ENCODE peak calls at places on chromosome 15, in six cellular contexts. S is HCT116; P is uterus; T is adrenal gland; L is CD8-positive, alpha-beta T cell; Q is cardiac muscle cell. N is an unnamed sample.

GRCh38 chr15:37682304-37682703 is 252.1 kb upstream of the TMCO5A start:
- DNase-seq in S (peak), P (no peak), T (no peak), L (no peak), Q (no peak), N (peak)

GRCh38 chr15:31265871-31266711 is 60.5 kb upstream of the KLF13 start:
- DNase-seq in S (no peak), P (peak), T (peak), L (peak), Q (no peak), N (peak)

GRCh38 chr15:65423977-65424679 is 1.4 kb upstream of the IGDCC4 start:
- DNase-seq in S (no peak), P (no peak), T (no peak), L (no peak), Q (no peak), N (no peak)

GRCh38 chr15:69090197-69090948 is 70.1 kb upstream of the GLCE start:
- DNase-seq in S (no peak), P (no peak), T (no peak), L (no peak), Q (no peak), N (peak)

GRCh38 chr15:72033711-72034110 is 84.2 kb downstream of the MYO9A start:
- DNase-seq in S (no peak), P (no peak), T (no peak), L (no peak), Q (no peak), N (peak)

GRCh38 chr15:74270854-74271520 is 34.9 kb downstream of the CCDC33 start:
- DNase-seq in S (no peak), P (no peak), T (no peak), L (no peak), Q (no peak), N (no peak)

GRCh38 chr15:32861741-32862140 is 143.9 kb downstream of the GREM1 start:
- DNase-seq in S (no peak), P (no peak), T (peak), L (no peak), Q (no peak), N (peak)

GRCh38 chr15:91281991-91282390 is 181.9 kb downstream of the SV2B start:
- DNase-seq in S (no peak), P (no peak), T (no peak), L (no peak), Q (no peak), N (no peak)

GRCh38 chr15:23877502-23878412 is 190.7 kb upstream of the NDN start:
- DNase-seq in S (no peak), P (peak), T (peak), L (no peak), Q (peak), N (no peak)

GRCh38 chr15:93162560-93162959 is 73.5 kb upstream of the RGMA start:
- DNase-seq in S (no peak), P (no peak), T (no peak), L (no peak), Q (no peak), N (no peak)

GRCh38 chr15:28903555-28903954 is 17.8 kb downstream of the APBA2 start:
- DNase-seq in S (no peak), P (no peak), T (no peak), L (peak), Q (no peak), N (no peak)

GRCh38 chr15:84817461-84818081 is 415 bp downstream of the ALPK3 start:
- DNase-seq in S (no peak), P (no peak), T (no peak), L (no peak), Q (peak), N (no peak)

GRCh38 chr15:84819791-84820190 is 2.6 kb downstream of the ALPK3 start:
- DNase-seq in S (no peak), P (no peak), T (no peak), L (no peak), Q (no peak), N (no peak)

GRCh38 chr15:84821501-84822021 is 4.4 kb downstream of the ALPK3 start:
- DNase-seq in S (no peak), P (peak), T (no peak), L (no peak), Q (no peak), N (peak)

GRCh38 chr15:84818221-84819131 is 1.3 kb downstream of the ALPK3 start:
- DNase-seq in S (no peak), P (no peak), T (peak), L (no peak), Q (peak), N (peak)

GRCh38 chr15:84819291-84819768 is 2.2 kb downstream of the ALPK3 start:
- DNase-seq in S (no peak), P (no peak), T (peak), L (no peak), Q (peak), N (no peak)
- TF ChIP-seq CTCF in S (no peak), P (no peak), T (no peak), L (no peak), Q (peak), N (peak)

GRCh38 chr15:62164500-62165028 is 521 bp downstream of the C2CD4B start:
- DNase-seq in S (no peak), P (no peak), T (no peak), L (no peak), Q (peak), N (no peak)
- H3K4me3 ChIP-seq in S (no peak), P (peak), T (peak), L (no peak), Q (peak), N (peak)

DNA sequence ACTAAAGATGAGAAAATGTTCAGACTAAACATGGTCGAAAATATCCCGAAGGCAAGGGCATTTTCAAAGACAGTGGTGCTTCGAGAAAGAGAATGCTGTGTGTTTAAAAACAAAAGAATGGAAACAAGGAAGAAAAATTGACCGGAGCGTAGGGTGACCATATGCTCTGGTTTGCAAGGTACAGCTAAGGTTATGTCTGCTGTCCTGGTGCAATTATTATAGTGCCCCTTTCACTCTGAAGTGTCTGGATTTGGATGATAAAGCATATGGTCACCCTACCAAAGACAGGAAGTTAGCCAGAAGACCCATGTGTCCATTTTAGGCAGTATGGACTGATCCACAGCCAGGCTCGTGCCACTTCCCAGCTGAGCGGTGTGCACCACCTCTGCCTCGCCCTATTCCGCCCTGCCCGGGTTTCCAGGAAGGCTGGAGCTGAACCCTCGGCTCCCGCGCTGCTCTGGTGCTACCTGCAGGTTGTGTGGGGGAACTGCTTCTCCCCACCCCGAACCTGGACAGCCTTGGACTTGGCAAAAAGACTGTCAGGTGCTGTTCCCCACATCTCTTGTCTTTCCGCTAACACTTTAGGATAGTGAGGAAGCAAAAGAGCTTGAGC is 25.2 kb downstream of the GOLGA6D start:
- DNase-seq in S (peak), P (no peak), T (peak), L (no peak), Q (peak), N (peak)
- TF ChIP-seq CTCF in S (peak), P (no peak), T (peak), L (peak), Q (peak), N (peak)

GRCh38 chr15:58332676-58333400 is 99.0 kb upstream of the LIPC start:
- DNase-seq in S (no peak), P (no peak), T (no peak), L (no peak), Q (no peak), N (peak)

GRCh38 chr15:58330836-58331561 is 100.8 kb upstream of the LIPC start:
- DNase-seq in S (no peak), P (no peak), T (no peak), L (no peak), Q (no peak), N (peak)

GRCh38 chr15:58330468-58330793 is 101.4 kb upstream of the LIPC start:
- DNase-seq in S (no peak), P (no peak), T (no peak), L (no peak), Q (no peak), N (peak)

GRCh38 chr15:58331903-58332675 is 99.7 kb upstream of the LIPC start:
- DNase-seq in S (peak), P (peak), T (peak), L (peak), Q (peak), N (peak)

GRCh38 chr15:58331562-58331902 is 100.3 kb upstream of the LIPC start:
- DNase-seq in S (no peak), P (no peak), T (no peak), L (no peak), Q (no peak), N (no peak)
- H3K4me3 ChIP-seq in S (peak), P (no peak), T (peak), L (no peak), Q (no peak), N (no peak)

N was measured in choroid plexus epithelial cell.